ENCODE peak calls at places on chromosomes 7 and 10, in four cellular contexts. N, F, I and J are unnamed samples.

GRCh38 chr7:155521007-155521742 is 25.2 kb downstream of the CNPY1 start:
- DNase-seq in I (no peak), N (no peak), F (no peak), J (no peak)

GRCh38 chr10:34698979-34699378 is 116.1 kb downstream of the PARD3 start:
- DNase-seq in I (no peak), F (no peak), N (no peak), J (no peak)

GRCh38 chr7:133858311-133858710 is 268.8 kb upstream of the LRGUK start:
- DNase-seq in I (no peak), N (no peak), F (no peak), J (no peak)

GRCh38 chr10:92789067-92789466 is 59.3 kb upstream of the EXOC6 start:
- DNase-seq in F (no peak), I (no peak), N (no peak), J (no peak)

GRCh38 chr7:7688310-7688709 is 30.1 kb downstream of the RPA3 start:
- DNase-seq in N (no peak), F (no peak), I (no peak), J (no peak)

GRCh38 chr7:117251687-117252086 is 71.2 kb downstream of the WNT2 start:
- DNase-seq in N (no peak), F (no peak), I (no peak), J (no peak)

GRCh38 chr10:22615819-22616499 is 98.4 kb downstream of the PIP4K2A start:
- DNase-seq in N (peak), I (no peak), F (no peak), J (peak)

GRCh38 chr7:118573065-118573464 is 348.6 kb downstream of the ANKRD7 start:
- DNase-seq in F (no peak), N (no peak), I (no peak), J (no peak)

GRCh38 chr7:96949766-96950165 is 55.6 kb upstream of the DLX6 start:
- DNase-seq in F (no peak), N (no peak), I (no peak), J (no peak)

GRCh38 chr10:21975378-21975990 is 28.0 kb downstream of the DNAJC1 start:
- DNase-seq in F (no peak), I (no peak), N (no peak), J (no peak)

GRCh38 chr10:131210181-131210580 is 101.3 kb downstream of the TCERG1L start:
- DNase-seq in I (peak), N (no peak), F (no peak), J (no peak)

GRCh38 chr7:84362828-84363227 is 168.2 kb upstream of the SEMA3A start:
- DNase-seq in N (no peak), F (no peak), I (no peak), J (no peak)

GRCh38 chr10:5440206-5440605 is 27.8 kb downstream of the NET1 start:
- DNase-seq in N (no peak), F (no peak), I (no peak), J (no peak)

GRCh38 chr10:3407208-3407607 is 234.6 kb upstream of the PITRM1 start:
- DNase-seq in I (no peak), N (no peak), F (no peak), J (no peak)

GRCh38 chr7:150450491-150450992 is at the start of gene GIMAP8:
- DNase-seq in I (no peak), N (peak), F (peak), J (no peak)

GRCh38 chr7:133629696-133630095 is 376.8 kb downstream of the EXOC4 start:
- DNase-seq in I (no peak), F (no peak), N (no peak), J (no peak)

GRCh38 chr10:70190581-70190980 is 20.3 kb upstream of the SAR1A start:
- DNase-seq in F (no peak), N (no peak), I (no peak), J (no peak)

GRCh38 chr10:66784796-66785195 is 141.0 kb upstream of the LRRTM3 start:
- DNase-seq in F (no peak), N (no peak), I (no peak), J (no peak)